ENCODE peak calls at places on chromosomes 11 and 22, in six cellular contexts. S is hepatocyte; U is cardiac muscle cell; R is ascending aorta; H is CD8-positive, alpha-beta T cell; C is mesendoderm. E is an unnamed sample.

GRCh38 chr11:67368621-67369020 is 4.8 kb downstream of the CLCF1 start:
- DNase-seq in S (no peak), U (no peak), R (no peak), H (peak), C (no peak), E (no peak)

GRCh38 chr11:94641167-94641761 is 74.1 kb downstream of the PIWIL4 start:
- DNase-seq in S (no peak), U (no peak), R (no peak), H (no peak), C (peak), E (no peak)

GRCh38 chr11:94312339-94312738 is 8.0 kb downstream of the IZUMO1R start:
- DNase-seq in S (no peak), U (no peak), R (no peak), H (no peak), C (no peak), E (no peak)

GRCh38 chr11:69135420-69136363 is 20.0 kb upstream of the SMIM38 start:
- DNase-seq in S (no peak), U (no peak), R (no peak), H (no peak), C (no peak), E (no peak)

GRCh38 chr22:25492950-25493790 is 71.3 kb upstream of the GRK3 start:
- DNase-seq in S (no peak), U (no peak), R (no peak), H (no peak), C (no peak), E (no peak)

GRCh38 chr22:24901448-24901847 is 45.0 kb downstream of the LHFPL7 start:
- DNase-seq in S (no peak), U (no peak), R (no peak), H (no peak), C (no peak), E (no peak)

GRCh38 chr11:111977141-111978027 is 40.2 kb downstream of the DIXDC1 start:
- DNase-seq in S (peak), U (peak), R (peak), H (peak), C (peak), E (peak)

GRCh38 chr11:13923182-13923581 is 39.3 kb upstream of the SPON1 start:
- DNase-seq in S (no peak), U (no peak), R (no peak), H (no peak), C (peak), E (no peak)

GRCh38 chr11:65498042-65498726 is 661 bp upstream of the MALAT1 start:
- DNase-seq in S (peak), U (peak), R (no peak), H (peak), C (peak), E (peak)

GRCh38 chr11:104152941-104153340 is 11.0 kb downstream of the PDGFD start:
- DNase-seq in S (no peak), U (no peak), R (no peak), H (no peak), C (no peak), E (no peak)

GRCh38 chr11:46895821-46896220 is 22.5 kb downstream of the LRP4 start:
- DNase-seq in S (no peak), U (no peak), R (no peak), H (no peak), C (no peak), E (no peak)

GRCh38 chr11:65078151-65078550 is 5.7 kb downstream of the CDCA5 start:
- DNase-seq in S (peak), U (peak), R (no peak), H (peak), C (peak), E (peak)

GRCh38 chr11:506950-507726 is at the start of gene RNH1:
- DNase-seq in S (peak), U (peak), R (peak), H (peak), C (peak), E (peak)

GRCh38 chr22:44384981-44385610 is 72.3 kb upstream of the SHISAL1 start:
- DNase-seq in S (no peak), U (no peak), R (no peak), H (no peak), C (no peak), E (no peak)

GRCh38 chr11:115198301-115198700 is 305.9 kb downstream of the CADM1 start:
- DNase-seq in S (no peak), U (no peak), R (no peak), H (no peak), C (no peak), E (no peak)

GRCh38 chr22:37809672-37810333 is 2.1 kb downstream of the GCAT start:
- DNase-seq in S (no peak), U (no peak), R (no peak), H (no peak), C (no peak), E (no peak)

GRCh38 chr22:40525250-40525884 is 111.2 kb downstream of the MRTFA start:
- DNase-seq in S (peak), U (peak), R (no peak), H (peak), C (peak), E (peak)

GRCh38 chr11:69683764-69684333 is 8.7 kb upstream of the LTO1 start:
- DNase-seq in S (no peak), U (no peak), R (no peak), H (no peak), C (peak), E (peak)

GRCh38 chr11:60345489-60345888 is 18.4 kb downstream of the MS4A6E start:
- DNase-seq in S (peak), U (peak), R (no peak), H (peak), C (peak), E (peak)

GRCh38 chr11:99160447-99160846 is 139.7 kb downstream of the CNTN5 start:
- DNase-seq in S (no peak), U (no peak), R (no peak), H (no peak), C (no peak), E (no peak)

GRCh38 chr11:104343578-104343977 is 179.6 kb upstream of the PDGFD start:
- DNase-seq in S (peak), U (peak), R (no peak), H (no peak), C (peak), E (peak)

GRCh38 chr11:119237515-119237914 is 31.4 kb downstream of the CBL start:
- DNase-seq in S (no peak), U (no peak), R (no peak), H (no peak), C (no peak), E (no peak)

GRCh38 chr11:1660025-1660867 is 30.7 kb downstream of the KRTAP5-5 start:
- DNase-seq in S (peak), U (no peak), R (no peak), H (no peak), C (no peak), E (no peak)

GRCh38 chr11:116224154-116224888 is 548.5 kb downstream of the BUD13 start:
- DNase-seq in S (peak), U (peak), R (no peak), H (peak), C (peak), E (peak)

GRCh38 chr22:40679249-40679963 is at the start of gene MCHR1:
- DNase-seq in S (peak), U (no peak), R (no peak), H (no peak), C (no peak), E (peak)

GRCh38 chr11:1043563-1044096 is 7.1 kb upstream of the MUC6 start:
- DNase-seq in S (no peak), U (no peak), R (no peak), H (no peak), C (no peak), E (no peak)

GRCh38 chr22:42814215-42814614 is 42.9 kb downstream of the ARFGAP3 start:
- DNase-seq in S (no peak), U (no peak), R (no peak), H (no peak), C (no peak), E (no peak)

GRCh38 chr22:36277482-36278291 is 24.8 kb downstream of the APOL1 start:
- DNase-seq in S (peak), U (peak), R (no peak), H (peak), C (peak), E (peak)

GRCh38 chr22:36280379-36280778 is 27.4 kb downstream of the APOL1 start:
- DNase-seq in S (no peak), U (no peak), R (no peak), H (no peak), C (no peak), E (no peak)

GRCh38 chr22:36279219-36279666 is 26.3 kb downstream of the APOL1 start:
- DNase-seq in S (no peak), U (no peak), R (no peak), H (no peak), C (no peak), E (no peak)

GRCh38 chr22:36274547-36274946 is 21.6 kb downstream of the APOL1 start:
- DNase-seq in S (no peak), U (no peak), R (no peak), H (no peak), C (no peak), E (no peak)
- H3K27ac ChIP-seq in S (no peak), U (no peak), R (no peak), H (no peak), C (no peak), E (no peak)

GRCh38 chr22:16808744-16809143 is 16.5 kb downstream of the XKR3 start:
- DNase-seq in S (no peak), U (no peak), R (no peak), H (no peak), C (no peak), E (no peak)

GRCh38 chr22:16815073-16815472 is 10.1 kb downstream of the XKR3 start:
- DNase-seq in S (no peak), U (no peak), R (no peak), H (no peak), C (no peak), E (no peak)

GRCh38 chr22:16807109-16807508 is 18.1 kb downstream of the XKR3 start:
- DNase-seq in S (no peak), U (no peak), R (no peak), H (no peak), C (no peak), E (no peak)

GRCh38 chr22:16806401-16806800 is 18.8 kb downstream of the XKR3 start:
- DNase-seq in S (no peak), U (no peak), R (no peak), H (no peak), C (peak), E (no peak)

GRCh38 chr22:16810188-16810802 is 14.9 kb downstream of the XKR3 start:
- DNase-seq in S (no peak), U (no peak), R (no peak), H (no peak), C (no peak), E (no peak)
- H3K4me3 ChIP-seq in S (no peak), U (no peak), R (no peak), H (no peak), C (no peak), E (no peak)

GRCh38 chr22:49657275-49657973 is 170.2 kb downstream of the BRD1 start:
- DNase-seq in S (no peak), U (no peak), R (no peak), H (peak), C (peak), E (no peak)
- H3K27ac ChIP-seq in S (no peak), U (no peak), R (no peak), H (no peak), C (no peak), E (no peak)

DNA sequence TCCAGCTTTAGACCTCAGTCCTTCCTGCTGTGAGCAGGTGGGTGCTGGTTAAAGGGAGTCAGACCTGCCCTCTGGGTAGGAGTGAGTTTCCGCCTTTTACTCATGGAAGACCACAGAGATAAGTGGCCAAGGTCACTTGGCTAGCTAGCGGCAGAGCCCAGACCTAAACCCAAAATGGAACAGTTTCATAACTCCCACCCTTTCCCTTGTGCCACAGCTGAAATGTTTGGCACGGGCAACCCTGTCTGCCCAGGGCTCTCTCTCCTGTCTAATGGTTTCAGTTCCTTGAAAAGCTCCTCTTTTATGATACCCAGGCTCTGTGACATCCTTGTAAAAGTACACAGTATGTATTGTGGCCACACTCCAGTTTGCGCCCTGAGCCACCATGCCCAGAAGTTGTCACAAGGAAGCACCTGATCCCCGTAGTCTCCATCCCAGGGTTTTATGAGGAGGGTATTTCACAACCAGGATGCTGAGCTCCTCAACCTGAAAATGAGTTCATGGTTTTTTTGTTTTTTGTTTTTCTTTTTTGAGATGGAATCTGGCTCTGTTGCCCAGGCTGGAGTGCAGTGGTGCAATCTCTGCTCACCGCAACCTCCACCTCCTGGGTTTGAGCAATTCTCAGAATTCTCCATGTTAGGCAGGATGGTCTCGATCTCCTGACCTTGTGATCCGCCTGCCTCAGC is 5.1 kb downstream of the MB start:
- DNase-seq in S (no peak), U (no peak), R (no peak), H (no peak), C (no peak), E (no peak)
- H3K4me3 ChIP-seq in S (no peak), U (no peak), R (no peak), H (no peak), C (no peak), E (no peak)

E was measured in neural progenitor cell.